ENCODE peak calls at places on chromosomes 6 and 20, in five cellular contexts. F is hepatocyte, D is SK-MEL-5, P is EL, M is NCI-H1436. H is an unnamed sample.

GRCh38 chr6:162976141-162976540 is 248.4 kb downstream of the PACRG start:
- DNase-seq in P (no peak), M (no peak), F (no peak), D (no peak), H (no peak)

GRCh38 chr6:142735182-142735581 is 209.8 kb downstream of the HIVEP2 start:
- DNase-seq in M (no peak), P (peak), D (no peak), F (no peak), H (no peak)

GRCh38 chr6:37531026-37531425 is 31.3 kb upstream of the CCDC167 start:
- DNase-seq in F (no peak), D (no peak), M (no peak), P (peak), H (peak)

GRCh38 chr6:54262956-54263355 is 45.3 kb upstream of the TINAG start:
- DNase-seq in P (no peak), D (no peak), F (peak), M (no peak), H (no peak)

GRCh38 chr6:72857791-72858190 is 235.9 kb downstream of the KCNQ5 start:
- DNase-seq in D (no peak), M (no peak), P (peak), F (no peak), H (no peak)

GRCh38 chr20:48310312-48310711 is 517.5 kb downstream of the PREX1 start:
- DNase-seq in F (no peak), M (no peak), P (no peak), D (no peak), H (no peak)

GRCh38 chr20:5178046-5178445 is 51.2 kb downstream of the CDS2 start:
- DNase-seq in P (no peak), M (no peak), D (no peak), F (no peak), H (no peak)

GRCh38 chr20:63074182-63074581 is 67.4 kb upstream of the BHLHE23 start:
- DNase-seq in D (no peak), P (no peak), M (no peak), F (no peak), H (no peak)

GRCh38 chr6:76351275-76351674 is 278.8 kb upstream of the IMPG1 start:
- DNase-seq in F (peak), P (peak), D (peak), M (no peak), H (no peak)

GRCh38 chr6:9862603-9863167 is 552.2 kb downstream of the TFAP2A start:
- DNase-seq in F (no peak), D (no peak), P (no peak), M (no peak), H (no peak)

GRCh38 chr6:16827627-16828026 is 66.4 kb upstream of the ATXN1 start:
- DNase-seq in M (no peak), P (no peak), F (no peak), D (no peak), H (no peak)

GRCh38 chr20:61442075-61442670 is 190.1 kb downstream of the CDH4 start:
- DNase-seq in P (peak), D (no peak), F (no peak), M (no peak), H (no peak)

GRCh38 chr6:75199856-75200255 is 6.0 kb downstream of the COL12A1 start:
- DNase-seq in D (no peak), M (no peak), P (peak), F (no peak), H (no peak)

GRCh38 chr20:32536861-32537656 is 48.1 kb downstream of the NOL4L start:
- DNase-seq in D (no peak), F (peak), P (no peak), M (peak), H (no peak)

GRCh38 chr6:142943746-142944125 is 1.2 kb downstream of the HIVEP2 start:
- DNase-seq in D (peak), P (peak), M (no peak), F (peak), H (no peak)

GRCh38 chr20:33273117-33273851 is 9.7 kb upstream of the BPIFB1 start:
- DNase-seq in P (no peak), F (no peak), D (no peak), M (no peak), H (no peak)

GRCh38 chr6:153024401-153025017 is 22.0 kb upstream of the MTRF1L start:
- DNase-seq in D (peak), P (peak), F (peak), M (peak), H (peak)

GRCh38 chr6:45666844-45667243 is 289.1 kb upstream of the SUPT3H start:
- DNase-seq in F (no peak), P (no peak), M (no peak), D (no peak), H (no peak)

GRCh38 chr6:11613858-11614257 is 76.3 kb downstream of the TMEM170B start:
- DNase-seq in F (no peak), P (peak), D (no peak), M (no peak), H (no peak)

GRCh38 chr6:151027936-151028838 is 162.7 kb downstream of the MTHFD1L start:
- DNase-seq in D (no peak), F (no peak), M (no peak), P (no peak), H (no peak)

GRCh38 chr20:5215592-5216304 is 88.9 kb downstream of the CDS2 start:
- DNase-seq in F (no peak), P (peak), M (no peak), D (no peak), H (no peak)

GRCh38 chr20:56091635-56092180 is 86.4 kb upstream of the CBLN4 start:
- DNase-seq in P (no peak), D (peak), F (no peak), M (no peak), H (no peak)

GRCh38 chr6:89941031-89941775 is 46.9 kb downstream of the GJA10 start:
- DNase-seq in P (no peak), D (peak), F (peak), M (no peak), H (no peak)

GRCh38 chr20:37984018-37984785 is 49.1 kb downstream of the TTI1 start:
- DNase-seq in D (peak), P (no peak), F (no peak), M (peak), H (no peak)

GRCh38 chr6:39207421-39208232 is 21.6 kb downstream of the KCNK5 start:
- DNase-seq in F (peak), D (no peak), M (no peak), P (no peak), H (no peak)